ENCODE peak calls at places on chromosomes 1 and 21, in four cellular contexts. W is nucleus accumbens; M is stimulated activated CD8-positive, alpha-beta memory T cell treated with anti-CD3 and anti-CD28 coated beads, Interleukin-12 subunit alpha, Interleukin-12 subunit beta, amount 100 ng/mL, for 4 hours; L is activated CD4-positive, alpha-beta T cell treated with anti-CD3 and anti-CD28 coated beads, Interleukin-2, amount 50 U/mL, for 1 hour. S is an unnamed sample.

GRCh38 chr1:95117207-95118018 is at the start of gene TLCD4:
- DNase-seq in W (peak), M (peak), L (peak), S (no peak)

GRCh38 chr1:154198756-154199562 is 7.1 kb upstream of the TPM3 start:
- DNase-seq in W (no peak), M (no peak), L (peak), S (no peak)

GRCh38 chr1:104056786-104057185 is 307.1 kb downstream of the AMY1C start:
- DNase-seq in W (no peak), M (no peak), L (no peak), S (no peak)

GRCh38 chr21:40707271-40707670 is 139.7 kb downstream of the DSCAM start:
- DNase-seq in W (no peak), M (no peak), L (no peak), S (no peak)

GRCh38 chr1:28986296-28986910 is 72.0 kb downstream of the EPB41 start:
- DNase-seq in W (no peak), M (no peak), L (no peak), S (no peak)

GRCh38 chr1:159076753-159077656 is at the start of gene AIM2:
- DNase-seq in W (no peak), M (peak), L (peak), S (peak)

GRCh38 chr1:182237329-182237728 is 154.3 kb downstream of the GLUL start:
- DNase-seq in W (no peak), M (no peak), L (no peak), S (no peak)

GRCh38 chr1:6385673-6386191 is 7.8 kb downstream of the ACOT7 start:
- DNase-seq in W (no peak), M (no peak), L (no peak), S (no peak)

GRCh38 chr1:112673589-112674439 is 645 bp upstream of the MOV10 start:
- DNase-seq in W (no peak), M (no peak), L (peak), S (no peak)

GRCh38 chr1:214712737-214713136 is 109.7 kb downstream of the CENPF start:
- DNase-seq in W (no peak), M (no peak), L (no peak), S (no peak)

GRCh38 chr1:167522246-167522645 is 3.9 kb upstream of the CD247 start:
- DNase-seq in W (no peak), M (no peak), L (no peak), S (no peak)

GRCh38 chr1:227947678-227948492 is at the start of gene WNT9A:
- DNase-seq in W (no peak), M (no peak), L (no peak), S (no peak)

GRCh38 chr1:210857724-210858123 is 276.2 kb downstream of the KCNH1 start:
- DNase-seq in W (no peak), M (no peak), L (no peak), S (no peak)

GRCh38 chr1:206662396-206663092 is 22.2 kb upstream of the MAPKAPK2 start:
- DNase-seq in W (no peak), M (no peak), L (no peak), S (no peak)

GRCh38 chr1:30757196-30757949 is at the start of gene LAPTM5:
- DNase-seq in W (no peak), M (no peak), L (peak), S (no peak)

GRCh38 chr1:53114581-53115400 is 27.6 kb downstream of the SLC1A7 start:
- DNase-seq in W (no peak), M (no peak), L (no peak), S (no peak)

GRCh38 chr21:42278750-42279149 is 36.5 kb downstream of the TFF3 start:
- DNase-seq in W (no peak), M (no peak), L (no peak), S (no peak)

GRCh38 chr1:19361231-19362147 is 49.4 kb downstream of the SLC66A1 start:
- DNase-seq in W (no peak), M (no peak), L (no peak), S (no peak)

GRCh38 chr1:203036135-203036534 is 9.8 kb downstream of the PPFIA4 start:
- DNase-seq in W (no peak), M (no peak), L (no peak), S (no peak)

GRCh38 chr1:231192620-231193163 is 30.8 kb downstream of the TRIM67 start:
- DNase-seq in W (no peak), M (no peak), L (no peak), S (no peak)

GRCh38 chr21:36917487-36918158 is 48.8 kb downstream of the HLCS start:
- DNase-seq in W (no peak), M (no peak), L (no peak), S (no peak)

GRCh38 chr1:201624741-201625646 is 86.1 kb downstream of the NAV1 start:
- DNase-seq in W (no peak), M (no peak), L (no peak), S (no peak)

GRCh38 chr1:185016880-185017279 is 28.5 kb upstream of the RNF2 start:
- DNase-seq in W (no peak), M (no peak), L (no peak), S (no peak)

GRCh38 chr1:111505641-111506119 is 2.2 kb upstream of the ADORA3 start:
- DNase-seq in W (no peak), M (no peak), L (no peak), S (no peak)

GRCh38 chr1:33370286-33370685 is 49.4 kb upstream of the A3GALT2 start:
- DNase-seq in W (no peak), M (no peak), L (no peak), S (no peak)

GRCh38 chr1:59146651-59147358 is 150.1 kb upstream of the FGGY start:
- DNase-seq in W (no peak), M (peak), L (peak), S (no peak)

GRCh38 chr21:42784276-42784675 is 95.1 kb downstream of the WDR4 start:
- DNase-seq in W (no peak), M (no peak), L (no peak), S (no peak)

S was measured in GM12878.